ENCODE peak calls at places on chromosomes 12 and 14, in six cellular contexts. I is psoas muscle; C is HCT116; J is aorta; N is CD8-positive, alpha-beta memory T cell; L is iPS DF 6.9. S is an unnamed sample.

GRCh38 chr12:133264173-133264572 is 28.5 kb upstream of the ANHX start:
- DNase-seq in I (no peak), C (no peak), J (no peak), N (no peak), L (no peak), S (no peak)

GRCh38 chr12:78703820-78704525 is 160.6 kb upstream of the SYT1 start:
- DNase-seq in I (no peak), C (peak; percentile 22), J (no peak), N (no peak), L (no peak), S (no peak)

GRCh38 chr14:61547186-61548121 is 147.9 kb upstream of the HIF1A start:
- DNase-seq in I (no peak), C (no peak), J (peak; percentile 77), N (no peak), L (no peak), S (no peak)

GRCh38 chr12:68180792-68181744 is 21.5 kb upstream of the IFNG start:
- DNase-seq in I (peak; percentile 50), C (no peak), J (no peak), N (no peak), L (no peak), S (peak; percentile 63)

GRCh38 chr12:123111498-123112165 is 39.3 kb downstream of the PITPNM2 start:
- DNase-seq in I (no peak), C (no peak), J (no peak), N (no peak), L (no peak), S (no peak)

GRCh38 chr14:72128629-72129028 is 196.4 kb downstream of the RGS6 start:
- DNase-seq in I (no peak), C (no peak), J (no peak), N (no peak), L (no peak), S (no peak)

GRCh38 chr14:75310295-75311059 is 31.8 kb downstream of the FOS start:
- DNase-seq in I (peak; percentile 94), C (no peak), J (peak; percentile 92), N (no peak), L (no peak), S (no peak)

GRCh38 chr14:30214014-30214413 is 286.4 kb upstream of the PRKD1 start:
- DNase-seq in I (no peak), C (no peak), J (no peak), N (no peak), L (no peak), S (no peak)

GRCh38 chr12:104479141-104479662 is 22.5 kb downstream of the CHST11 start:
- DNase-seq in I (no peak), C (no peak), J (no peak), N (no peak), L (no peak), S (no peak)
- H3K4me3 ChIP-seq in I (no peak overlapping the region), C (no peak overlapping the region), J (no peak overlapping the region), N (no peak overlapping the region), L (no peak overlapping the region), S (no peak overlapping the region)

GRCh38 chr14:41606249-41607118 is at the start of gene LRFN5:
- DNase-seq in I (peak; percentile 54), C (no peak), J (peak; percentile 56), N (no peak), L (no peak), S (no peak)

GRCh38 chr14:41605550-41606248 is 977 bp upstream of the LRFN5 start:
- DNase-seq in I (peak; percentile 25), C (no peak), J (no peak), N (no peak), L (no peak), S (no peak)

GRCh38 chr14:41607119-41607785 is 576 bp downstream of the LRFN5 start:
- DNase-seq in I (peak; percentile 30), C (no peak), J (no peak), N (no peak), L (no peak), S (no peak)

GRCh38 chr14:41609704-41610183 is 3.1 kb downstream of the LRFN5 start:
- DNase-seq in I (peak; percentile 64), C (no peak), J (peak; percentile 62), N (no peak), L (no peak), S (no peak)

GRCh38 chr14:41607966-41608663 is 1.4 kb downstream of the LRFN5 start:
- DNase-seq in I (peak; percentile 28), C (no peak), J (no peak), N (no peak), L (no peak), S (no peak)
- H3K27ac ChIP-seq in I (no peak overlapping the region), C (no peak overlapping the region), J (no peak overlapping the region), N (no peak overlapping the region), L (no peak overlapping the region), S (no peak overlapping the region)

DNA sequence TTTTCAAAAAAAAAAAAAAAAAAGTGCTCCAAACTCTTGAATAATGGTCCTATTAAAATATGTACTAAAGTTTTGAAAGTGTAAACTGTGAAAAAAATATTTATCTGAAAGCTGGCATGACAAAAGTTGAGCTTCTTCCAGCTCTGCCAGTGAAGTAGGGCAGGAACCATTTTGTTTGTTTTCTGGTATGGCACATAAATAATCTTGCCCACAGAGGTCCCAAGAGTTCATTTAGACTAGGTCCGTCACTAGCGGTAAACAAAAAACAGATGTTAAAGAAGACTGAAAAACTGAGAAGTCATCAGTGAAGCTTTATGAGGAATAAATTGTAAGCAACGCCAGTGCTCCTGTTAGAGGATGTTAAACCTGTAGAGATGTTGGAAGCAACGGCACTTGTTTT is 7.0 kb downstream of the ERP27 start:
- DNase-seq in I (no peak), C (no peak), J (no peak), N (no peak), L (no peak), S (no peak)
- H3K4me1 ChIP-seq in I (no peaks in the 10 kb centered on the region), C (peaks cover 16% of the 10 kb centered on the region), J (peaks cover 2% of the 10 kb centered on the region), N (no peaks in the 10 kb centered on the region), L (peaks cover 3% of the 10 kb centered on the region), S (no peaks in the 10 kb centered on the region)

GRCh38 chr12:2629051-2629450 is 165.7 kb upstream of the FKBP4 start:
- DNase-seq in I (peak; percentile 3), C (no peak), J (no peak), N (no peak), L (no peak), S (no peak)

GRCh38 chr12:2625267-2625666 is 169.5 kb upstream of the FKBP4 start:
- DNase-seq in I (peak; percentile 38), C (no peak), J (no peak), N (no peak), L (no peak), S (no peak)

GRCh38 chr12:2628401-2628800 is 166.4 kb upstream of the FKBP4 start:
- DNase-seq in I (no peak), C (no peak), J (no peak), N (no peak), L (no peak), S (no peak)

GRCh38 chr12:2624543-2625266 is 170.1 kb upstream of the FKBP4 start:
- DNase-seq in I (peak; percentile 13), C (peak; percentile 36), J (no peak), N (no peak), L (peak; percentile 47), S (no peak)

GRCh38 chr12:2627343-2628191 is 167.2 kb upstream of the FKBP4 start:
- DNase-seq in I (peak; percentile 32), C (no peak), J (no peak), N (no peak), L (no peak), S (no peak)
- H3K4me3 ChIP-seq in I (no peak overlapping the region), C (no peak overlapping the region), J (no peak overlapping the region), N (no peak overlapping the region), L (no peak overlapping the region), S (no peak overlapping the region)

GRCh38 chr14:68952544-68953535 is 26.3 kb downstream of the ACTN1 start:
- DNase-seq in I (no peak), C (no peak), J (peak; percentile 62), N (no peak), L (no peak), S (no peak)

GRCh38 chr14:68958553-68958952 is 20.5 kb downstream of the ACTN1 start:
- DNase-seq in I (no peak), C (no peak), J (peak; percentile 61), N (no peak), L (no peak), S (no peak)

GRCh38 chr14:68957688-68958248 is 21.3 kb downstream of the ACTN1 start:
- DNase-seq in I (no peak), C (no peak), J (peak; percentile 53), N (no peak), L (no peak), S (no peak)

GRCh38 chr14:68956728-68957127 is 22.4 kb downstream of the ACTN1 start:
- DNase-seq in I (no peak), C (no peak), J (peak; percentile 8), N (no peak), L (no peak), S (no peak)

DNA sequence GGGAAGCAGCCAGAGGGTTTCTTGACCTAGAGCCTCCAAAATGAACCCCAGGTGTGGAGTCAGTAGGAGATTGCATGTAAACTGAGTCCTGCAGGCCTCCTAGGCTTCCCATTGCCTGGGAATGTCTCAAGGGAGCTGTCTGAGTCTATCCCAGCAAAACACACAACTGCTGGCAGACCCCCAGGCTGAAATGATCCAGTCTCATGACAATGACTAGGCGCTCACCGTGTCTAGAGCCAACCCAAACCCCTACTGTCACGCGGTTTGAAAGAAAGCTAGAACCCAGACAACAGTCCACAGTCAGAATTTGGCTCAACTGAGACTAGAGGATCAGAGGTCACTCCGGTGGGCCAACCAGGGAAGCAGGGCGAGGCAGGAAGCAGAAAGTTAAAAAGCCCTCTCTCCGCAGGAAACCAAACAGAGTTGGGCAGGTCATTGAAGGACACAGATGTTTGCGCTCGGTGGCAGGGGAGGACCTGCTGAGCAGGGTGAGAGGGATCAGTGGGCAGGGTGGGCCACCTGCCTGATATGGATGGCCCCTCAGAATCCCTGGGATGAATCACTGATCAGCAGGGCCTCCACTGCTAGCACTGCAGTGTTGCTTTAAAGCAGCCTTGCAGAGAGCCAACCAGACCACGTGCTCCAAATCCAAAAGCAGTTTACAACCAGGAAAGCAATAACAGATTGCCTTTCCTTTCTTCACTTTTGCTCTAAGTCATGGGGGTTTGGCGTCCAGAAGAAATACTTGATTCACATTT is 23.8 kb downstream of the ACTN1 start:
- DNase-seq in I (no peak), C (no peak), J (peak; percentile 63), N (no peak), L (no peak), S (no peak)
- H3K27ac ChIP-seq in I (no peak overlapping the region), C (no peak overlapping the region), J (peak overlapping the region; percentile 53), N (no peak overlapping the region), L (no peak overlapping the region), S (no peak overlapping the region)

S was measured in CD4-positive, alpha-beta memory T cell.